ENCODE peak calls at places on chromosomes 3 and 15, in seven cellular contexts. F, Z, W, R, V, D and O are unnamed samples.

GRCh38 chr3:64291345-64291744 is 66.1 kb upstream of the PRICKLE2 start:
- DNase-seq in W (no peak), F (peak), D (peak), V (no peak), Z (peak), R (no peak), O (no peak)

GRCh38 chr15:61383421-61383820 is 154.3 kb upstream of the RORA start:
- DNase-seq in F (no peak), Z (peak), W (no peak), R (no peak), V (no peak), D (no peak), O (no peak)

GRCh38 chr15:81531141-81531592 is 157.2 kb upstream of the TMC3 start:
- DNase-seq in V (no peak), R (no peak), F (no peak), D (no peak), W (no peak), Z (no peak), O (no peak)

GRCh38 chr3:189292667-189293478 is 121.1 kb downstream of the TPRG1 start:
- DNase-seq in D (no peak), R (no peak), F (no peak), Z (peak), V (no peak), W (no peak), O (no peak)

GRCh38 chr3:106428565-106428994 is 559.8 kb upstream of the CBLB start:
- DNase-seq in F (peak), D (no peak), R (no peak), W (no peak), V (no peak), Z (peak), O (no peak)

GRCh38 chr3:9890249-9891071 is at the start of gene JAGN1:
- DNase-seq in W (peak), F (peak), Z (peak), V (peak), D (peak), R (peak), O (peak)

GRCh38 chr3:46280105-46280797 is 38.0 kb downstream of the CCR3 start:
- DNase-seq in V (peak), F (no peak), R (no peak), W (no peak), D (no peak), Z (peak), O (no peak)

GRCh38 chr3:113193298-113193697 is 18.1 kb upstream of the BOC start:
- DNase-seq in W (no peak), Z (no peak), V (no peak), F (no peak), D (no peak), R (no peak), O (no peak)

GRCh38 chr3:9770276-9770812 is 597 bp upstream of the CAMK1 start:
- DNase-seq in F (no peak), Z (no peak), W (no peak), V (no peak), R (peak), D (peak), O (peak)

GRCh38 chr15:99103279-99103678 is 1.6 kb upstream of the SYNM start:
- DNase-seq in F (no peak), R (peak), Z (no peak), W (no peak), V (no peak), D (no peak), O (no peak)

GRCh38 chr15:42447599-42447998 is 43.3 kb downstream of the ZNF106 start:
- DNase-seq in D (no peak), W (no peak), F (no peak), V (no peak), Z (no peak), R (no peak), O (no peak)

GRCh38 chr15:49424954-49425353 is 1.9 kb downstream of the FGF7 start:
- DNase-seq in W (no peak), Z (no peak), D (no peak), V (no peak), F (no peak), R (no peak), O (no peak)

GRCh38 chr3:13539285-13539625 is 9.7 kb upstream of the FBLN2 start:
- DNase-seq in V (no peak), Z (peak), D (no peak), W (no peak), R (no peak), F (no peak), O (no peak)

GRCh38 chr3:123883656-123884257 is 375 bp downstream of the MYLK start:
- DNase-seq in W (no peak), Z (peak), R (no peak), V (no peak), D (no peak), F (peak), O (no peak)

GRCh38 chr3:141426404-141427034 is 58.2 kb downstream of the ZBTB38 start:
- DNase-seq in F (no peak), Z (peak), V (no peak), W (no peak), D (peak), R (peak), O (peak)

GRCh38 chr3:128447561-128448013 is 19.1 kb downstream of the DNAJB8 start:
- DNase-seq in D (no peak), Z (no peak), V (no peak), R (no peak), F (no peak), W (no peak), O (no peak)

GRCh38 chr3:142929109-142929508 is 34.4 kb downstream of the PAQR9 start:
- DNase-seq in R (no peak), V (no peak), W (peak), Z (peak), D (peak), F (no peak), O (peak)

GRCh38 chr3:138197058-138197457 is 10.0 kb downstream of the ARMC8 start:
- DNase-seq in D (no peak), Z (no peak), V (no peak), R (no peak), W (no peak), F (peak), O (no peak)

GRCh38 chr15:66483131-66483566 is 14.4 kb downstream of the SNAPC5 start:
- DNase-seq in Z (peak), R (no peak), V (no peak), W (peak), D (no peak), F (no peak), O (no peak)

GRCh38 chr15:78438595-78439285 is 724 bp downstream of the IREB2 start:
- DNase-seq in R (no peak), Z (peak), D (no peak), F (peak), W (peak), V (no peak), O (no peak)